ENCODE peak calls at places on chromosomes 2 and 18, in five cellular contexts. P, A, Z, C and K are unnamed samples.

GRCh38 chr2:217451634-217452033 is 551.2 kb downstream of the TNS1 start:
- DNase-seq in C (no peak), Z (no peak), A (no peak), P (no peak), K (no peak)

GRCh38 chr2:20179755-20180594 is 45.0 kb downstream of the SDC1 start:
- DNase-seq in A (no peak), C (peak), P (no peak), Z (no peak), K (peak)

GRCh38 chr2:241064802-241065354 is 37.2 kb downstream of the MTERF4 start:
- DNase-seq in P (peak), Z (no peak), A (no peak), C (peak), K (no peak)

GRCh38 chr2:10556271-10557140 is 108.4 kb upstream of the ODC1 start:
- DNase-seq in P (no peak), Z (no peak), A (no peak), C (peak), K (peak)

GRCh38 chr18:22238036-22238435 is 68.6 kb downstream of the GATA6 start:
- DNase-seq in Z (no peak), P (no peak), C (no peak), A (no peak), K (no peak)

GRCh38 chr2:183037281-183037659 is 987 bp downstream of the NCKAP1 start:
- DNase-seq in P (no peak), A (no peak), Z (no peak), C (no peak), K (no peak)

GRCh38 chr2:3172265-3172935 is 205.2 kb downstream of the EIPR1 start:
- DNase-seq in P (no peak), Z (no peak), A (no peak), C (no peak), K (no peak)

GRCh38 chr18:74373428-74373827 is 57.8 kb downstream of the C18orf63 start:
- DNase-seq in A (peak), P (no peak), Z (no peak), C (no peak), K (no peak)

GRCh38 chr18:58578835-58579560 is 49.9 kb downstream of the ALPK2 start:
- DNase-seq in A (no peak), P (no peak), Z (no peak), C (no peak), K (no peak)

GRCh38 chr18:24063121-24063731 is 48.7 kb downstream of the TTC39C start:
- DNase-seq in C (no peak), A (no peak), P (no peak), Z (no peak), K (no peak)

GRCh38 chr18:11040823-11041712 is 108.3 kb downstream of the PIEZO2 start:
- DNase-seq in Z (no peak), C (no peak), P (peak), A (peak), K (no peak)

GRCh38 chr2:159285929-159286708 is at the start of gene WDSUB1:
- DNase-seq in A (peak), P (peak), Z (no peak), C (peak), K (peak)

GRCh38 chr18:33584845-33585775 is 7.1 kb downstream of the ASXL3 start:
- DNase-seq in C (no peak), Z (no peak), P (no peak), A (no peak), K (no peak)

GRCh38 chr2:203900298-203900697 is 32.7 kb downstream of the CTLA4 start:
- DNase-seq in A (no peak), C (no peak), Z (no peak), P (no peak), K (no peak)

GRCh38 chr2:196383799-196384198 is 212.4 kb upstream of the STK17B start:
- DNase-seq in A (no peak), Z (no peak), P (no peak), C (no peak), K (no peak)

GRCh38 chr18:11366410-11366809 is 217.0 kb upstream of the PIEZO2 start:
- DNase-seq in P (no peak), C (no peak), A (no peak), Z (no peak), K (no peak)

GRCh38 chr2:59236723-59237122 is 995.6 kb upstream of the FANCL start:
- DNase-seq in Z (no peak), C (no peak), A (no peak), P (no peak), K (no peak)

GRCh38 chr2:239809391-239809790 is 215.8 kb downstream of the NDUFA10 start:
- DNase-seq in P (no peak), C (peak), A (no peak), Z (no peak), K (no peak)

GRCh38 chr2:57444731-57445414 is 601.7 kb upstream of the VRK2 start:
- DNase-seq in C (no peak), Z (no peak), P (no peak), A (no peak), K (no peak)

GRCh38 chr2:5932556-5933469 is 240.6 kb downstream of the SOX11 start:
- DNase-seq in C (no peak), A (no peak), Z (no peak), P (no peak), K (no peak)

GRCh38 chr2:10435427-10436204 is 12.5 kb downstream of the ODC1 start:
- DNase-seq in Z (no peak), C (peak), A (no peak), P (no peak), K (no peak)

GRCh38 chr2:155815851-155816250 is 516.7 kb downstream of the NR4A2 start:
- DNase-seq in Z (no peak), A (peak), P (no peak), C (no peak), K (no peak)

GRCh38 chr2:145412155-145412554 is 892.2 kb upstream of the ZEB2 start:
- DNase-seq in A (peak), Z (no peak), P (no peak), C (no peak), K (no peak)

GRCh38 chr2:189128961-189129360 is 50.6 kb downstream of the COL5A2 start:
- DNase-seq in P (no peak), Z (no peak), C (no peak), A (no peak), K (no peak)

GRCh38 chr2:71166812-71167211 is 36.4 kb downstream of the MPHOSPH10 start:
- DNase-seq in A (no peak), C (no peak), P (no peak), Z (no peak), K (no peak)

GRCh38 chr2:127611076-127611925 is 34.7 kb upstream of the GPR17 start:
- DNase-seq in A (peak), C (no peak), Z (no peak), P (no peak), K (no peak)

GRCh38 chr2:43075906-43076585 is 150.4 kb downstream of the ZFP36L2 start:
- DNase-seq in P (no peak), C (peak), Z (no peak), A (no peak), K (peak)

GRCh38 chr2:69493268-69493667 is 56.0 kb upstream of the NFU1 start:
- DNase-seq in A (no peak), Z (no peak), P (no peak), C (no peak), K (no peak)

GRCh38 chr2:132582360-132582759 is 87.6 kb downstream of the LYPD1 start:
- DNase-seq in A (no peak), P (no peak), C (no peak), Z (no peak), K (no peak)

GRCh38 chr18:72161686-72162085 is 382.5 kb downstream of the CBLN2 start:
- DNase-seq in A (no peak), Z (no peak), C (no peak), P (no peak), K (no peak)

GRCh38 chr2:48719480-48720177 is 35.9 kb downstream of the LHCGR start:
- DNase-seq in P (no peak), Z (no peak), A (no peak), C (no peak), K (no peak)

GRCh38 chr2:214019229-214019972 is 391.5 kb upstream of the VWC2L start:
- DNase-seq in C (no peak), A (no peak), P (no peak), Z (no peak), K (no peak)

GRCh38 chr2:88880441-88880953 is 189.0 kb downstream of the RPIA start:
- DNase-seq in Z (no peak), A (peak), C (no peak), P (no peak), K (no peak)

GRCh38 chr2:99488999-99489757 is 639 bp downstream of the REV1 start:
- DNase-seq in C (peak), A (peak), P (peak), Z (peak), K (peak)

GRCh38 chr2:40193670-40194026 is 258.2 kb downstream of the SLC8A1 start:
- DNase-seq in A (no peak), Z (no peak), C (no peak), P (no peak), K (no peak)

GRCh38 chr18:47809420-47809819 is 121.0 kb downstream of the SMAD2 start:
- DNase-seq in P (no peak), A (no peak), Z (no peak), C (no peak), K (no peak)

GRCh38 chr2:71358931-71359671 is 27.5 kb downstream of the ZNF638 start:
- DNase-seq in A (no peak), C (no peak), P (no peak), Z (no peak), K (no peak)

GRCh38 chr2:164882276-164882675 is 40.7 kb upstream of the COBLL1 start:
- DNase-seq in A (no peak), P (no peak), Z (no peak), C (no peak), K (no peak)

GRCh38 chr2:27264253-27264752 is 1.5 kb upstream of the SLC30A3 start:
- DNase-seq in C (no peak), P (no peak), Z (no peak), A (no peak), K (no peak)
- H3K4me3 ChIP-seq in C (no peak), P (no peak), Z (peak), A (no peak), K (peak)

GRCh38 chr2:11915650-11916049 is 169.2 kb downstream of the LPIN1 start:
- DNase-seq in C (no peak), P (no peak), A (no peak), Z (no peak), K (no peak)

GRCh38 chr2:11919953-11920352 is 173.5 kb downstream of the LPIN1 start:
- DNase-seq in Z (no peak), P (no peak), A (no peak), C (no peak), K (no peak)

GRCh38 chr2:11910971-11911370 is 164.5 kb downstream of the LPIN1 start:
- DNase-seq in P (no peak), Z (no peak), A (no peak), C (no peak), K (no peak)

GRCh38 chr2:11912980-11913379 is 166.5 kb downstream of the LPIN1 start:
- DNase-seq in Z (no peak), C (no peak), P (no peak), A (no peak), K (no peak)

DNA sequence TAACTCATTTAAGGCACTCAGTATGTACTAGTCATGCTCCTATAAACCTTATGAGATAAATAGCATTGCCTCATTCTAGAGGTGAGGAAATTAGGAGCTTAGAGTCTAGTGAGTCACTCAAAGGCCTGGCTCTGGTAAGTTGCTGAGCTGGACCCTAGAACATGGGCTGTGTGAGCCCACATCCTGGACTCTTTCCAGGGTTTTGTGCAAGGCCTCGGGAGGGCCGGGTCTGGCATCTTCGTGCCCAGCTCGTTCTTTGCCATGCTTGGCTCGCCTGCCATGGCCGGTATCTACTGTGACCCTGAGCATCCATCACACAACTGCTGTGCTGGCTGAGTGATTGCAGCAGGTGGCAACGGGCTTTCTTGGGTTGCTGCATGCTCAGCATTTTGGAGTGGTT is 168.0 kb downstream of the LPIN1 start:
- DNase-seq in C (no peak), A (no peak), P (no peak), Z (no peak), K (no peak)
- H3K27ac ChIP-seq in C (no peak), A (no peak), P (no peak), Z (no peak), K (no peak)

GRCh38 chr2:227717687-227718567 is at the start of gene SLC19A3:
- DNase-seq in C (peak), A (no peak), P (peak), Z (no peak), K (peak)

GRCh38 chr2:227719637-227720036 is 1.8 kb upstream of the SLC19A3 start:
- DNase-seq in P (no peak), C (no peak), Z (no peak), A (no peak), K (no peak)

GRCh38 chr2:227724394-227725039 is at the start of gene SCYGR6:
- DNase-seq in A (no peak), Z (no peak), C (no peak), P (no peak), K (no peak)

GRCh38 chr2:227716501-227716900 is 1.3 kb downstream of the SLC19A3 start:
- DNase-seq in Z (no peak), A (no peak), C (no peak), P (no peak), K (no peak)

DNA sequence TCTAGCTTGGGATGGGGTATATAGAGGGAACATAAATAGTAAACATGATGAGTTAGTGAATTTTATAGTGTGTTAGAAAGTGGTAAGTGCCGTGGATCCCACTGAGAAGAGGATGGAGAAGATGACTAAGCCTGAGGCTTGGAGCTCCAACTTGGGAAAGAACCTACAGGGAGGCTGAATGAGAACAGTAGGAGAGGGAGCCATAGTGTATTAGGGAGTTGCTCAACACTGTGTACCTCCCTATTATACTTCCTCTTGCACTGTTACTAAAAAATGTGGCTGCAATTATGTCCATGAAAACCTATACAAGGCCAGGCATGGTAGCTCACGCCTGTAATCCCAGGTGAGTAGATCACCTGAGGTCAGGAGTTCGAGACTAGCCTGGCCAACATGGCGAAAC is 2.9 kb upstream of the SLC19A3 start:
- DNase-seq in A (no peak), Z (no peak), C (no peak), P (no peak), K (no peak)
- H3K4me3 ChIP-seq in A (no peak), Z (no peak), C (no peak), P (no peak), K (no peak)

DNA sequence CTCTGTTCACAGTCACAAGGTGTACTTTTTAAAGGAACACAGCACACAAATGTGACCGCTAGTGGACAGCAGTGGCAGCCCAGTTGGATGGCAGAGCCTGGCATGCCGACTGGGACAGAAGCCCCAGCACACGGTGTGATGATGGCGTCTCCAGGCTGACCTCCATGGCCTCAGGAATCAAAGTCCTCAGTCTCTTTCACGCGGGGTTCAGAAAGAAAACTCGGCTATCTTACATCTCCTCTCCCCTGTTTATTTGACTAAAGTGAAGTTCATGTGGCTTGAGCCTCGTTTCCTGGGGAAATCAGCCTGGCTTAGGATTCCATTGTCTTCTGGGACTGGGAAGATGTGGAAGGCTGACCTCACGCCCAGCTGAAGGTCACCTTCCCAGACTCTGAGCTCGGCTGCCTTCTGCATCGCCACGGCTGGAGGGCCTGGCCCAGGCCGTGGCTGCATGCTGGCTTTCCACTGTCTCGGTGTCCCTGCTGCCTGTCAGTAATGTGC is 56.1 kb downstream of the ASAP2 start:
- DNase-seq in Z (no peak), P (no peak), C (no peak), A (no peak), K (no peak)
- H3K27ac ChIP-seq in Z (no peak), P (peak), C (peak), A (no peak), K (peak)

DNA sequence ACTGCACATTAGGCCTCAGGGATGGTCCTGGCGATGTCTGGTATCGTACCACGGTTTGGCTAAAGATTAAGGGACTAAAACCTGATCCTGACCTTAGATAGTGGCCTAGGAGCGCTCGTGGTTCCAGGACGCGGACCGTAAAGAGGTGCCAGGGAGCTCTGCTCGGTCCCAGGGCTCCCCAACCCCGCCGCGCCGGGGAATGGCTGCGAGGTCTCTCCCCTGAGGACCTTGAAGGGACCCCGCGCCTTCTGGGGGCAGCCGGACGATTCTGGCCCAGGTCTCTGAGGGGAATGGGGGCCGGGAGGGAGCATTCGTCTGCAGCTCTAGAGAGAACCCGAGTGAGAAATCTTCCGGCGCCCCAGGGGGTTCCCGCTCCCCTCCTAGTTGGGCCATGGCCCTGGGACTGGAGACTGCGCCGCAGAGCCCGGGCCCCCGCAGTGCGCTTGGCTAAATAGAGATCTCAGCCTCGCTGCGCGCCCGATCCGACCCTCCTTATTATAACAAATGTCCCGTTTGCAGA is 1.8 kb downstream of the PAX8 start:
- DNase-seq in C (no peak), A (no peak), P (no peak), Z (no peak), K (no peak)
- H3K4me3 ChIP-seq in C (peak), A (no peak), P (no peak), Z (no peak), K (no peak)

GRCh38 chr2:122341007-122341406 is 585.6 kb downstream of the TSN start:
- DNase-seq in Z (no peak), P (no peak), A (no peak), C (no peak), K (no peak)

GRCh38 chr2:122338000-122338399 is 582.5 kb downstream of the TSN start:
- DNase-seq in Z (no peak), P (no peak), A (no peak), C (no peak), K (no peak)

DNA sequence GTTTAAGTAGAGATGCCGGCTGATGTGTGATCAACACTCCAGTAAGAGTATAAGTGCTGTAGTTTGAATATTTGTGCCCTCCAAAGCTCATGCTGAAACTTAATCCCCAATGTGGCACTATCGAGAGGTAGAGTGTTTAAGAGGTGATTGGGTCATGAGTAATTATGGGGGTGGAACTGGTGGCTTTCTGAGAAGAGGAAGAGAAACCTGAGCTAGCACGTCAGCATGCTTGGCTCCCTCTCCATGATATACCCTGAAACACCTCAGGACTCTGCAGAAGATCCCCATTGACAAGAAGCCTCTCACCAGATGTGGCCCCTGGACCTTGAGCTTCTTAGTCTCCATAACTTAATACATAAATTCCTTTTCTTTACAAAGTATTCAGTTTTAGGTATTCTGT is 584.8 kb downstream of the TSN start:
- DNase-seq in P (no peak), C (no peak), A (no peak), Z (no peak), K (no peak)
- H3K27ac ChIP-seq in P (no peak), C (no peak), A (no peak), Z (no peak), K (no peak)

DNA sequence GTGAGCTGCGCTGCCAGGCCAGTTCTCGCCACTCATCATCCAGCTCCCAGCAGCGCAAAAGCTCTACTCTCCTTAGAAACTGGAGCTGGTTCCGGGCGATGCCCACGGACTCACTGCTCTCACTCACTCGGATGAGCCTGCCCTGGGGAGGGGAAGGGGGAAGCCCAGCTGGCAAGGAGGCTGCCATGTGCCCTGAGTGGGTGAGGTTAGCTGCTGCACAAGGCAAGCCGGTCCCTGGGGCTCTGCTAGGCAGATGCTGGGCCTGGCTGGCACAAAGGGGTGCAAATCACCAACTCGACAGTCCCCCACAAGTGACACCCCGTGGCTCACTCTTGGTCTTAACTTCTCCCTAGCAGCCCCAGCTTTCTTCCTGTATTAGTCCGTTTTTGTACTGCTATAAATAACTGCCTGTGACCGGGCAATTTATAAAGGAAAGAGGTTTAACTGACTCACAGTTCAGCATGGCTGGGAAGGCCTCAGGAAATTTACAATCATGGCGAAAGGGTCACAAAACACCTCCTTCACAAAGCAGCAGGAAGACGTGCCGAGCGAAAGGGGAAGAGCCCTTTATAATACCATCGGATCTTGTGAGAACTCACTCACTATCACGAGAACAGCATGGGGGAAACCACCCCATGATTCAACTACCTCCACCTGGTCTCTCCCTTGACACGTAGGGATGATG is 33.3 kb downstream of the ADCY3 start:
- DNase-seq in C (no peak), P (no peak), Z (no peak), A (no peak), K (no peak)
- H3K4me3 ChIP-seq in C (no peak), P (no peak), Z (no peak), A (no peak), K (peak)